ENCODE peak calls at places on chromosome 16, in four cellular contexts. One of them, this sample, is unnamed.

GRCh38 chr16:88504489-88505404 is 51.7 kb downstream of the ZFPM1 start:
- DNase-seq in tibial artery: no peak
- DNase-seq in adipocyte: no peak
- DNase-seq in lower leg skin: no peak
- DNase-seq in this sample: no peak

GRCh38 chr16:83675136-83675535 is 132.6 kb upstream of the HSBP1 start:
- DNase-seq in lower leg skin: no peak
- DNase-seq in adipocyte: no peak
- DNase-seq in tibial artery: peak
- DNase-seq in this sample: no peak

GRCh38 chr16:19860146-19861030 is 24.3 kb downstream of the GPRC5B start:
- DNase-seq in adipocyte: peak
- DNase-seq in tibial artery: no peak
- DNase-seq in lower leg skin: no peak
- DNase-seq in this sample: peak

GRCh38 chr16:11283820-11284248 is 2.7 kb upstream of the PRM1 start:
- DNase-seq in tibial artery: no peak
- DNase-seq in lower leg skin: no peak
- DNase-seq in adipocyte: peak
- DNase-seq in this sample: no peak

GRCh38 chr16:11675561-11676511 is 7.6 kb downstream of the SNN start:
- DNase-seq in lower leg skin: no peak
- DNase-seq in adipocyte: no peak
- DNase-seq in tibial artery: no peak
- DNase-seq in this sample: no peak

GRCh38 chr16:58451263-58451662 is 48.7 kb upstream of the NDRG4 start:
- DNase-seq in lower leg skin: no peak
- DNase-seq in tibial artery: no peak
- DNase-seq in adipocyte: no peak
- DNase-seq in this sample: no peak

GRCh38 chr16:75376475-75376907 is 56.8 kb downstream of the CFDP1 start:
- DNase-seq in tibial artery: no peak
- DNase-seq in adipocyte: no peak
- DNase-seq in lower leg skin: peak
- DNase-seq in this sample: no peak

GRCh38 chr16:85136213-85136704 is 24.0 kb upstream of the CIBAR2 start:
- DNase-seq in lower leg skin: peak
- DNase-seq in tibial artery: peak
- DNase-seq in adipocyte: peak
- DNase-seq in this sample: no peak

GRCh38 chr16:53183442-53183841 is 128.7 kb downstream of the CHD9 start:
- DNase-seq in adipocyte: peak
- DNase-seq in tibial artery: no peak
- DNase-seq in lower leg skin: no peak
- DNase-seq in this sample: peak

GRCh38 chr16:4318171-4318910 is 2.5 kb downstream of the GLIS2 start:
- DNase-seq in lower leg skin: no peak
- DNase-seq in tibial artery: no peak
- DNase-seq in adipocyte: peak
- DNase-seq in this sample: no peak
- H3K4me3 ChIP-seq in lower leg skin: no peak
- H3K4me3 ChIP-seq in tibial artery: peak
- H3K4me3 ChIP-seq in adipocyte: peak
- H3K4me3 ChIP-seq in this sample: peak

DNA sequence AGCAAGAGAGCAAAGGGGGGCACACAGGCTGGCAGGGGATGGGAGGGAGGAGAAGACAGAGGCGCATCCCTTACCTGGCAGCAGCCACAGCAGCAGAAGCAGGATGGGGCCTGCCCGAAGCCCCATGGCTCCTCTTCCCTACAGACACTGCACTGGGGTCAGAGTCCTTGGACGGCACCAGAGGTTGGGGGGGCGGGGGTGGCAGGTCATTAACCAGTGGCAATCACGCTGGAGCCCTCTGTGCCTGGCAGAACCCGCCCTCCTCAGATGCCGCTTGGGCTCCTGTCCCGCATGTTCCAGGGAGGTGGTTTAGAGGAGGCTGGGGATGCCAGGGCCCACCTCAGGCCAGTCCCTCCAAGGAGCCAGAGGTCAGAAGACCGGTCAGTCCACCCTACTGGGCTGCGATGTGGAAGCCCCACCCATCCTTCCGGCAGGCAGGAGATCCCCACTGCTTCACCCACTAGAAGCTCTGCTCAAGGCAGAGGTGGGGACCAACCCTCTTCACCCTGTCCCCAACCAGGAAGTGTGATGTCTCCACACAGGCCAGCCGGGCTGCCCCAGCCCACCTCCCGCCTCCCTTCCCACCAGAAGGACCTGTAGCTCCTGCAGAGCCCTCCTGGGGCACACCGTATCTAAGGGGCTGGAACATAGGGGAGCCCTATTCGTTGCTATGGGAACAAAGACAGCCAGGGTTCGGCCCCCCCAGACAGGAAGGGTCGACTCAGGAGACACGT is 11.7 kb downstream of the ZG16B start:
- DNase-seq in tibial artery: peak
- DNase-seq in lower leg skin: no peak
- DNase-seq in adipocyte: no peak
- DNase-seq in this sample: no peak
- H3K4me3 ChIP-seq in tibial artery: no peak
- H3K4me3 ChIP-seq in lower leg skin: no peak
- H3K4me3 ChIP-seq in adipocyte: peak
- H3K4me3 ChIP-seq in this sample: no peak

GRCh38 chr16:3115011-3115410 is 2.6 kb downstream of the ZNF205 start:
- DNase-seq in lower leg skin: no peak
- DNase-seq in adipocyte: no peak
- DNase-seq in tibial artery: no peak
- DNase-seq in this sample: no peak
- H3K4me3 ChIP-seq in lower leg skin: no peak
- H3K4me3 ChIP-seq in adipocyte: no peak
- H3K4me3 ChIP-seq in tibial artery: no peak
- H3K4me3 ChIP-seq in this sample: no peak

GRCh38 chr16:27316038-27316680 is 2.4 kb downstream of the IL4R start:
- DNase-seq in tibial artery: no peak
- DNase-seq in lower leg skin: no peak
- DNase-seq in adipocyte: no peak
- DNase-seq in this sample: no peak
- H3K4me3 ChIP-seq in tibial artery: no peak
- H3K4me3 ChIP-seq in lower leg skin: no peak
- H3K4me3 ChIP-seq in adipocyte: peak
- H3K4me3 ChIP-seq in this sample: peak

GRCh38 chr16:57244463-57244766 is 644 bp upstream of the ARL2BP start:
- DNase-seq in adipocyte: no peak
- DNase-seq in lower leg skin: no peak
- DNase-seq in tibial artery: no peak
- DNase-seq in this sample: no peak
- H3K4me3 ChIP-seq in adipocyte: peak
- H3K4me3 ChIP-seq in lower leg skin: no peak
- H3K4me3 ChIP-seq in tibial artery: peak
- H3K4me3 ChIP-seq in this sample: peak

GRCh38 chr16:63617047-63617989 is 1504.5 kb downstream of the CDH11 start:
- DNase-seq in lower leg skin: no peak
- DNase-seq in adipocyte: peak
- DNase-seq in tibial artery: no peak
- DNase-seq in this sample: no peak
- H3K4me3 ChIP-seq in lower leg skin: peak
- H3K4me3 ChIP-seq in adipocyte: peak
- H3K4me3 ChIP-seq in tibial artery: peak
- H3K4me3 ChIP-seq in this sample: peak